ENCODE peak calls at places on chromosomes 1 and 21, in nine cellular contexts. S is adrenal gland, K is neural progenitor cell, Q is breast epithelium, N is IMR-90, X is A549, U is AG04450, R is lung, A is OCI-LY7. J is an unnamed sample.

GRCh38 chr1:78434351-78434750 is 56.4 kb upstream of the PTGFR start:
- DNase-seq in A (no peak), K (no peak), U (no peak), X (no peak), R (no peak), Q (no peak), N (no peak), S (no peak), J (peak)

GRCh38 chr1:98472878-98473277 is 188.6 kb upstream of the SNX7 start:
- DNase-seq in K (no peak), R (no peak), A (no peak), S (no peak), N (no peak), U (no peak), X (no peak), Q (no peak), J (no peak)

GRCh38 chr1:202086579-202087350 is 36.0 kb upstream of the GPR37L1 start:
- DNase-seq in K (no peak), S (no peak), X (no peak), Q (peak), A (no peak), N (no peak), U (no peak), R (no peak), J (no peak)

GRCh38 chr21:26842976-26843911 is 2.0 kb downstream of the ADAMTS1 start:
- DNase-seq in X (no peak), A (no peak), N (peak), U (peak), S (peak), K (peak), Q (peak), R (peak), J (no peak)

GRCh38 chr1:67682659-67683197 is 2.3 kb upstream of the GADD45A start:
- DNase-seq in Q (no peak), A (no peak), U (peak), N (peak), R (no peak), K (no peak), X (no peak), S (no peak), J (no peak)

GRCh38 chr1:116811321-116811720 is 57.1 kb downstream of the CD2 start:
- DNase-seq in A (no peak), U (no peak), R (no peak), Q (no peak), K (no peak), X (no peak), S (no peak), N (no peak), J (no peak)

GRCh38 chr21:42381347-42381984 is 14.4 kb downstream of the TMPRSS3 start:
- DNase-seq in R (no peak), N (peak), U (no peak), S (no peak), Q (no peak), K (peak), X (peak), A (peak), J (peak)

GRCh38 chr1:231550448-231550781 is 21.9 kb downstream of the TSNAX start:
- DNase-seq in A (peak), Q (no peak), S (no peak), U (no peak), N (no peak), X (peak), R (no peak), K (peak), J (peak)

GRCh38 chr21:44994016-44994365 is 54.2 kb downstream of the SLX9 start:
- DNase-seq in A (no peak), K (no peak), U (no peak), S (no peak), Q (no peak), N (no peak), R (no peak), X (no peak), J (no peak)

GRCh38 chr1:222582099-222582774 is 7.5 kb downstream of the TAF1A start:
- DNase-seq in N (peak), S (no peak), X (no peak), K (no peak), A (no peak), R (no peak), U (no peak), Q (no peak), J (no peak)

GRCh38 chr1:227391871-227392270 is 73.6 kb upstream of the CDC42BPA start:
- DNase-seq in A (no peak), U (no peak), Q (no peak), S (no peak), R (no peak), K (no peak), X (no peak), N (no peak), J (no peak)

GRCh38 chr21:33373451-33373850 is 29.8 kb upstream of the IFNGR2 start:
- DNase-seq in N (no peak), Q (no peak), U (no peak), R (peak), X (no peak), K (no peak), S (no peak), A (no peak), J (no peak)

GRCh38 chr1:92968138-92969032 is 7.1 kb upstream of the DIPK1A start:
- DNase-seq in N (no peak), S (no peak), A (peak), X (peak), R (no peak), K (peak), U (no peak), Q (no peak), J (no peak)

GRCh38 chr21:25350056-25350455 is 257.2 kb downstream of the MRPL39 start:
- DNase-seq in N (peak), Q (no peak), X (no peak), K (peak), U (no peak), R (no peak), S (no peak), A (no peak), J (peak)

GRCh38 chr1:2921970-2922686 is 99.1 kb upstream of the ACTRT2 start:
- DNase-seq in U (no peak), S (no peak), A (peak), N (no peak), Q (no peak), R (no peak), K (no peak), X (peak), J (peak)

GRCh38 chr1:153474349-153474748 is 13.9 kb upstream of the S100A7 start:
- DNase-seq in K (no peak), S (no peak), X (no peak), Q (no peak), N (no peak), A (no peak), R (no peak), U (no peak), J (no peak)

GRCh38 chr1:230379928-230380327 is 46.2 kb downstream of the PGBD5 start:
- DNase-seq in X (no peak), U (no peak), R (no peak), N (no peak), A (no peak), K (no peak), S (no peak), Q (no peak), J (no peak)

GRCh38 chr21:42988234-42988965 is 14.0 kb downstream of the PKNOX1 start:
- DNase-seq in S (no peak), U (no peak), N (peak), Q (no peak), X (no peak), R (no peak), K (no peak), A (no peak), J (no peak)

GRCh38 chr1:21669287-21670058 is at the start of gene RAP1GAP:
- DNase-seq in R (no peak), U (no peak), S (peak), A (no peak), N (no peak), K (peak), Q (no peak), X (no peak), J (peak)

GRCh38 chr1:21670956-21671902 is 2.1 kb upstream of the RAP1GAP start:
- DNase-seq in U (no peak), R (no peak), N (no peak), S (no peak), K (no peak), A (no peak), X (no peak), Q (no peak), J (no peak)

GRCh38 chr1:21669033-21669286 is 197 bp downstream of the RAP1GAP start:
- DNase-seq in S (no peak), U (no peak), R (no peak), X (no peak), Q (no peak), A (no peak), K (peak), N (no peak), J (no peak)

GRCh38 chr1:21671915-21672314 is 2.8 kb upstream of the RAP1GAP start:
- DNase-seq in K (no peak), Q (no peak), U (no peak), X (no peak), S (no peak), A (no peak), R (no peak), N (no peak), J (no peak)

GRCh38 chr1:21670059-21670881 is 1.1 kb upstream of the RAP1GAP start:
- DNase-seq in N (no peak), R (no peak), K (no peak), X (no peak), U (no peak), Q (no peak), S (no peak), A (no peak), J (no peak)
- H3K4me3 ChIP-seq in N (no peak), R (no peak), K (peak), X (no peak), U (no peak), Q (peak), S (peak), A (no peak), J (no peak)

GRCh38 chr1:184888505-184888904 is 85.8 kb downstream of the NIBAN1 start:
- DNase-seq in S (no peak), X (no peak), Q (no peak), N (peak), U (peak), A (no peak), R (no peak), K (no peak), J (no peak)
- H3K27ac ChIP-seq in S (peak), X (no peak), Q (no peak), N (no peak), U (no peak), A (no peak), R (no peak), K (no peak), J (no peak)

DNA sequence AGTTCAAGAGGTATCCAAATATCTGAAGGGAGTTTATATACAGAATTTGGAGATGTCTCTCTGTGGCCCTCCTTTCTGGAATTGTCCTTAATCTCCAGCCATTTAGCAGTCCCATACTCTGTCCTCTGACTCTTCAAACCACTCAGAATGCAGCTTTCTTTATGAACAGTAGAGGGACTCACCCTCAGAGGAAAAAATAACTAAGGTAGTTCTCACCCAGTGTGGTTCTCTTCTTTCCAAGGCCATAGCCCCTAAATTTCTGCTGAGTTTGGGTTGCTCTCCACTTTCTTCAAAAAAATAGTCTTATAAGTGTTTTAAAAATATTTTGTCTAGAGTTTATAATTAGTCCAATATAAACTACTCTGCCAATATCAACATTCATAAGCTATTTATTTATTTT is 369.7 kb downstream of the MATN1 start:
- DNase-seq in N (no peak), R (no peak), U (no peak), S (no peak), X (no peak), K (peak), Q (no peak), A (no peak), J (no peak)
- TF ChIP-seq CTCF in N (no peak), R (no peak), U (peak), S (no peak), X (no peak), K (peak), Q (no peak), A (peak), J (peak)

GRCh38 chr1:16251381-16251780 is 14.4 kb upstream of the CPLANE2 start:
- DNase-seq in R (no peak), A (no peak), U (no peak), X (no peak), N (no peak), K (no peak), Q (no peak), S (no peak), J (no peak)

GRCh38 chr1:16250547-16251251 is 13.7 kb upstream of the CPLANE2 start:
- DNase-seq in U (no peak), K (no peak), X (no peak), R (no peak), N (peak), S (no peak), Q (no peak), A (no peak), J (no peak)

GRCh38 chr1:16248603-16249534 is 11.9 kb upstream of the CPLANE2 start:
- DNase-seq in U (peak), R (peak), S (peak), N (peak), A (peak), K (no peak), X (no peak), Q (peak), J (no peak)

GRCh38 chr1:16248007-16248436 is 11.0 kb upstream of the CPLANE2 start:
- DNase-seq in N (no peak), K (no peak), U (no peak), R (no peak), Q (no peak), S (no peak), A (no peak), X (no peak), J (no peak)

GRCh38 chr1:16249838-16250241 is 12.9 kb upstream of the CPLANE2 start:
- DNase-seq in A (no peak), R (no peak), K (no peak), N (peak), S (peak), Q (no peak), U (no peak), X (no peak), J (no peak)
- H3K4me3 ChIP-seq in A (no peak), R (no peak), K (no peak), N (no peak), S (peak), Q (no peak), U (no peak), X (no peak), J (no peak)

DNA sequence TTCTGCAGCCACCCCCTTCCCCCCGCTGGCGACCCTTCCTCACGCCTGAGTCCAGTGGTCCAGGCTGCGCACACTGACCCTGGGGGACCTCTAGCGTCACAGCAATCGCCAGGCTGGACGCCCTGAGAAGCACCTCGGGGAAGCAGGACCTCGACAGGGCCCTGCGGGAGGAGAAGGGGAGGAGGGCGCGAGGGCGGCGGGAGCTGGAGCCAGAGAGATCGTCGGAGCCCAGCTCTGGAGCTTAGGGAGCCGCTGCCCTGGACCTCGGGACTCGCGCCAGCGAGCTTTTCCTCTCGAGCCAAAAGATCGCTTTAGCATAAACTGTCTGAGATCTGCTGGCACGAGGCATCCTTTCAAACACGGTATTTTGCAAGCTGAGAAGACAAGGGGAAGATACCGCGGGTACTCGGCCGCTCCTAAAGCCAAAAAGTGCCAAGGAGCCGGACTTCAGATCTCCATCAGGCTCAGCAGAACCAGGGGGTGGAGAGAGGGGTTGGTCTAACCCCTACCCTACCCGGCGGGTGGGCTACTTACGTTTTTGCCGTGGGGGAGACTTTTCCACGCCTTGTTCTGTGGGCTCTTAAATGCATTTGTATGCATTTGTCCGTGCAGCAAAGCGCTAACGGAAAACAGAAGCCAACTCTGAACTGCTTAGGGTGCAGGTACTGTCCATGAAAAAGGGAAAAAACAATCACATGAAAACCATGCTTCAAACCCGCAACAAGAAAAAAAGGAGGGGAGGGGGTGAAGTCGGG is 588 bp downstream of the COL24A1 start:
- DNase-seq in X (no peak), Q (no peak), N (peak), U (no peak), R (peak), S (no peak), A (no peak), K (peak), J (peak)
- H3K27ac ChIP-seq in X (no peak), Q (no peak), N (peak), U (peak), R (no peak), S (no peak), A (no peak), K (no peak), J (no peak)